ENCODE peak calls at places on chromosomes 13 and 19, in nine cellular contexts. One of them, this sample, is unnamed.

GRCh38 chr19:58325623-58326022 is 1.2 kb upstream of the ZSCAN22 start:
- DNase-seq in activated effector memory CD4-positive, alpha-beta T cell treated with Interleukin-2 at 50 U/mL for 16 hours: no peak
- DNase-seq in activated naive CD4-positive, alpha-beta T cell: no peak
- DNase-seq in activated B cell treated with CpG ODN at 0.5 μM for 24 hours: no peak
- DNase-seq in H54: no peak
- DNase-seq in stimulated activated CD4-positive, alpha-beta T cell treated with anti-CD3 and anti-CD28 coated beads, Interleukin-1b, Interleukin-23, amount 100 ng/mL, for 48 hours: peak
- DNase-seq in EL: no peak
- DNase-seq in NCI-H774: peak
- DNase-seq in NCI-H345: no peak
- DNase-seq in this sample: peak

GRCh38 chr19:8265872-8266271 is 42.3 kb downstream of the CD320 start:
- DNase-seq in activated B cell treated with CpG ODN at 0.5 μM for 24 hours: no peak
- DNase-seq in activated effector memory CD4-positive, alpha-beta T cell treated with Interleukin-2 at 50 U/mL for 16 hours: no peak
- DNase-seq in activated naive CD4-positive, alpha-beta T cell: no peak
- DNase-seq in EL: no peak
- DNase-seq in NCI-H345: no peak
- DNase-seq in H54: no peak
- DNase-seq in NCI-H774: no peak
- DNase-seq in stimulated activated CD4-positive, alpha-beta T cell treated with anti-CD3 and anti-CD28 coated beads, Interleukin-1b, Interleukin-23, amount 100 ng/mL, for 48 hours: no peak
- DNase-seq in this sample: no peak

GRCh38 chr19:3218037-3218661 is 6.3 kb upstream of the CELF5 start:
- DNase-seq in H54: no peak
- DNase-seq in stimulated activated CD4-positive, alpha-beta T cell treated with anti-CD3 and anti-CD28 coated beads, Interleukin-1b, Interleukin-23, amount 100 ng/mL, for 48 hours: no peak
- DNase-seq in activated naive CD4-positive, alpha-beta T cell: no peak
- DNase-seq in EL: no peak
- DNase-seq in NCI-H774: no peak
- DNase-seq in activated B cell treated with CpG ODN at 0.5 μM for 24 hours: no peak
- DNase-seq in NCI-H345: no peak
- DNase-seq in activated effector memory CD4-positive, alpha-beta T cell treated with Interleukin-2 at 50 U/mL for 16 hours: no peak
- DNase-seq in this sample: no peak

GRCh38 chr19:45474191-45474940 is 6.6 kb downstream of the FOSB start:
- DNase-seq in stimulated activated CD4-positive, alpha-beta T cell treated with anti-CD3 and anti-CD28 coated beads, Interleukin-1b, Interleukin-23, amount 100 ng/mL, for 48 hours: no peak
- DNase-seq in NCI-H345: no peak
- DNase-seq in EL: no peak
- DNase-seq in activated B cell treated with CpG ODN at 0.5 μM for 24 hours: no peak
- DNase-seq in activated naive CD4-positive, alpha-beta T cell: no peak
- DNase-seq in activated effector memory CD4-positive, alpha-beta T cell treated with Interleukin-2 at 50 U/mL for 16 hours: no peak
- DNase-seq in NCI-H774: no peak
- DNase-seq in H54: no peak
- DNase-seq in this sample: no peak

GRCh38 chr19:3146677-3147100 is 10.9 kb downstream of the GNA15 start:
- DNase-seq in NCI-H774: no peak
- DNase-seq in stimulated activated CD4-positive, alpha-beta T cell treated with anti-CD3 and anti-CD28 coated beads, Interleukin-1b, Interleukin-23, amount 100 ng/mL, for 48 hours: peak
- DNase-seq in H54: no peak
- DNase-seq in NCI-H345: no peak
- DNase-seq in EL: no peak
- DNase-seq in activated B cell treated with CpG ODN at 0.5 μM for 24 hours: peak
- DNase-seq in activated naive CD4-positive, alpha-beta T cell: peak
- DNase-seq in activated effector memory CD4-positive, alpha-beta T cell treated with Interleukin-2 at 50 U/mL for 16 hours: peak
- DNase-seq in this sample: no peak

GRCh38 chr13:49563513-49563912 is 21.8 kb downstream of the RCBTB1 start:
- DNase-seq in NCI-H345: no peak
- DNase-seq in H54: no peak
- DNase-seq in EL: peak
- DNase-seq in activated naive CD4-positive, alpha-beta T cell: no peak
- DNase-seq in activated effector memory CD4-positive, alpha-beta T cell treated with Interleukin-2 at 50 U/mL for 16 hours: no peak
- DNase-seq in NCI-H774: no peak
- DNase-seq in activated B cell treated with CpG ODN at 0.5 μM for 24 hours: no peak
- DNase-seq in stimulated activated CD4-positive, alpha-beta T cell treated with anti-CD3 and anti-CD28 coated beads, Interleukin-1b, Interleukin-23, amount 100 ng/mL, for 48 hours: no peak
- DNase-seq in this sample: no peak

GRCh38 chr13:42970824-42971669 is 21.0 kb downstream of the EPSTI1 start:
- DNase-seq in NCI-H774: no peak
- DNase-seq in NCI-H345: no peak
- DNase-seq in activated effector memory CD4-positive, alpha-beta T cell treated with Interleukin-2 at 50 U/mL for 16 hours: no peak
- DNase-seq in H54: peak
- DNase-seq in activated naive CD4-positive, alpha-beta T cell: no peak
- DNase-seq in activated B cell treated with CpG ODN at 0.5 μM for 24 hours: no peak
- DNase-seq in stimulated activated CD4-positive, alpha-beta T cell treated with anti-CD3 and anti-CD28 coated beads, Interleukin-1b, Interleukin-23, amount 100 ng/mL, for 48 hours: peak
- DNase-seq in EL: peak
- DNase-seq in this sample: no peak

GRCh38 chr19:17305211-17305516 is 508 bp upstream of the MRPL34 start:
- DNase-seq in EL: no peak
- DNase-seq in stimulated activated CD4-positive, alpha-beta T cell treated with anti-CD3 and anti-CD28 coated beads, Interleukin-1b, Interleukin-23, amount 100 ng/mL, for 48 hours: no peak
- DNase-seq in activated B cell treated with CpG ODN at 0.5 μM for 24 hours: no peak
- DNase-seq in NCI-H345: no peak
- DNase-seq in activated effector memory CD4-positive, alpha-beta T cell treated with Interleukin-2 at 50 U/mL for 16 hours: no peak
- DNase-seq in H54: no peak
- DNase-seq in activated naive CD4-positive, alpha-beta T cell: no peak
- DNase-seq in NCI-H774: no peak
- DNase-seq in this sample: no peak

GRCh38 chr13:102913924-102914628 is 68.2 kb downstream of the ERCC5 start:
- DNase-seq in NCI-H345: no peak
- DNase-seq in EL: peak
- DNase-seq in activated effector memory CD4-positive, alpha-beta T cell treated with Interleukin-2 at 50 U/mL for 16 hours: no peak
- DNase-seq in activated naive CD4-positive, alpha-beta T cell: no peak
- DNase-seq in H54: no peak
- DNase-seq in activated B cell treated with CpG ODN at 0.5 μM for 24 hours: no peak
- DNase-seq in NCI-H774: no peak
- DNase-seq in stimulated activated CD4-positive, alpha-beta T cell treated with anti-CD3 and anti-CD28 coated beads, Interleukin-1b, Interleukin-23, amount 100 ng/mL, for 48 hours: no peak
- DNase-seq in this sample: no peak

GRCh38 chr19:38321646-38322323 is 2.1 kb downstream of the KCNK6 start:
- DNase-seq in activated B cell treated with CpG ODN at 0.5 μM for 24 hours: no peak
- DNase-seq in H54: no peak
- DNase-seq in activated naive CD4-positive, alpha-beta T cell: no peak
- DNase-seq in NCI-H774: no peak
- DNase-seq in NCI-H345: no peak
- DNase-seq in EL: no peak
- DNase-seq in activated effector memory CD4-positive, alpha-beta T cell treated with Interleukin-2 at 50 U/mL for 16 hours: no peak
- DNase-seq in stimulated activated CD4-positive, alpha-beta T cell treated with anti-CD3 and anti-CD28 coated beads, Interleukin-1b, Interleukin-23, amount 100 ng/mL, for 48 hours: no peak
- DNase-seq in this sample: no peak

GRCh38 chr13:41315466-41316047 is 4.5 kb downstream of the NAA16 start:
- DNase-seq in H54: no peak
- DNase-seq in EL: peak
- DNase-seq in activated naive CD4-positive, alpha-beta T cell: no peak
- DNase-seq in NCI-H345: no peak
- DNase-seq in stimulated activated CD4-positive, alpha-beta T cell treated with anti-CD3 and anti-CD28 coated beads, Interleukin-1b, Interleukin-23, amount 100 ng/mL, for 48 hours: no peak
- DNase-seq in activated B cell treated with CpG ODN at 0.5 μM for 24 hours: no peak
- DNase-seq in NCI-H774: no peak
- DNase-seq in activated effector memory CD4-positive, alpha-beta T cell treated with Interleukin-2 at 50 U/mL for 16 hours: no peak
- DNase-seq in this sample: no peak

GRCh38 chr19:57437931-57438330 is 2.8 kb downstream of the ZNF749 start:
- DNase-seq in activated B cell treated with CpG ODN at 0.5 μM for 24 hours: no peak
- DNase-seq in EL: peak
- DNase-seq in activated effector memory CD4-positive, alpha-beta T cell treated with Interleukin-2 at 50 U/mL for 16 hours: no peak
- DNase-seq in stimulated activated CD4-positive, alpha-beta T cell treated with anti-CD3 and anti-CD28 coated beads, Interleukin-1b, Interleukin-23, amount 100 ng/mL, for 48 hours: no peak
- DNase-seq in H54: no peak
- DNase-seq in NCI-H774: no peak
- DNase-seq in NCI-H345: no peak
- DNase-seq in activated naive CD4-positive, alpha-beta T cell: no peak
- DNase-seq in this sample: no peak

GRCh38 chr19:35731353-35731752 is 10.9 kb downstream of the IGFLR1 start:
- DNase-seq in NCI-H774: no peak
- DNase-seq in activated effector memory CD4-positive, alpha-beta T cell treated with Interleukin-2 at 50 U/mL for 16 hours: no peak
- DNase-seq in activated B cell treated with CpG ODN at 0.5 μM for 24 hours: no peak
- DNase-seq in stimulated activated CD4-positive, alpha-beta T cell treated with anti-CD3 and anti-CD28 coated beads, Interleukin-1b, Interleukin-23, amount 100 ng/mL, for 48 hours: no peak
- DNase-seq in activated naive CD4-positive, alpha-beta T cell: no peak
- DNase-seq in H54: no peak
- DNase-seq in NCI-H345: no peak
- DNase-seq in EL: no peak
- DNase-seq in this sample: no peak

GRCh38 chr19:13181747-13182388 is 31.7 kb downstream of the IER2 start:
- DNase-seq in EL: peak
- DNase-seq in NCI-H774: no peak
- DNase-seq in H54: peak
- DNase-seq in NCI-H345: no peak
- DNase-seq in stimulated activated CD4-positive, alpha-beta T cell treated with anti-CD3 and anti-CD28 coated beads, Interleukin-1b, Interleukin-23, amount 100 ng/mL, for 48 hours: no peak
- DNase-seq in activated effector memory CD4-positive, alpha-beta T cell treated with Interleukin-2 at 50 U/mL for 16 hours: no peak
- DNase-seq in activated B cell treated with CpG ODN at 0.5 μM for 24 hours: no peak
- DNase-seq in activated naive CD4-positive, alpha-beta T cell: no peak
- DNase-seq in this sample: no peak

GRCh38 chr19:53951436-53951835 is 11.3 kb upstream of the CACNG8 start:
- DNase-seq in H54: no peak
- DNase-seq in NCI-H774: no peak
- DNase-seq in activated B cell treated with CpG ODN at 0.5 μM for 24 hours: no peak
- DNase-seq in activated naive CD4-positive, alpha-beta T cell: no peak
- DNase-seq in stimulated activated CD4-positive, alpha-beta T cell treated with anti-CD3 and anti-CD28 coated beads, Interleukin-1b, Interleukin-23, amount 100 ng/mL, for 48 hours: no peak
- DNase-seq in activated effector memory CD4-positive, alpha-beta T cell treated with Interleukin-2 at 50 U/mL for 16 hours: no peak
- DNase-seq in NCI-H345: no peak
- DNase-seq in EL: no peak
- DNase-seq in this sample: no peak

GRCh38 chr13:50617134-50617721 is 226.3 kb downstream of the DLEU7 start:
- DNase-seq in activated naive CD4-positive, alpha-beta T cell: no peak
- DNase-seq in activated effector memory CD4-positive, alpha-beta T cell treated with Interleukin-2 at 50 U/mL for 16 hours: no peak
- DNase-seq in NCI-H774: no peak
- DNase-seq in NCI-H345: no peak
- DNase-seq in H54: peak
- DNase-seq in EL: peak
- DNase-seq in stimulated activated CD4-positive, alpha-beta T cell treated with anti-CD3 and anti-CD28 coated beads, Interleukin-1b, Interleukin-23, amount 100 ng/mL, for 48 hours: no peak
- DNase-seq in activated B cell treated with CpG ODN at 0.5 μM for 24 hours: no peak
- DNase-seq in this sample: no peak

GRCh38 chr19:17519967-17520366 is 8.5 kb downstream of the PGLS start:
- DNase-seq in NCI-H345: no peak
- DNase-seq in stimulated activated CD4-positive, alpha-beta T cell treated with anti-CD3 and anti-CD28 coated beads, Interleukin-1b, Interleukin-23, amount 100 ng/mL, for 48 hours: no peak
- DNase-seq in NCI-H774: no peak
- DNase-seq in EL: no peak
- DNase-seq in activated effector memory CD4-positive, alpha-beta T cell treated with Interleukin-2 at 50 U/mL for 16 hours: no peak
- DNase-seq in activated naive CD4-positive, alpha-beta T cell: no peak
- DNase-seq in H54: no peak
- DNase-seq in activated B cell treated with CpG ODN at 0.5 μM for 24 hours: no peak
- DNase-seq in this sample: no peak

GRCh38 chr19:1856698-1857603 is 6.4 kb downstream of the KLF16 start:
- DNase-seq in EL: peak
- DNase-seq in activated B cell treated with CpG ODN at 0.5 μM for 24 hours: peak
- DNase-seq in NCI-H774: no peak
- DNase-seq in activated effector memory CD4-positive, alpha-beta T cell treated with Interleukin-2 at 50 U/mL for 16 hours: no peak
- DNase-seq in H54: peak
- DNase-seq in stimulated activated CD4-positive, alpha-beta T cell treated with anti-CD3 and anti-CD28 coated beads, Interleukin-1b, Interleukin-23, amount 100 ng/mL, for 48 hours: peak
- DNase-seq in activated naive CD4-positive, alpha-beta T cell: no peak
- DNase-seq in NCI-H345: no peak
- DNase-seq in this sample: no peak

This sample was measured in COR-L47.